ENCODE peak calls at places on chromosomes 13 and 19, in six cellular contexts. W, T, X, C, S and E are unnamed samples.

GRCh38 chr13:92143766-92144165 is 745.3 kb downstream of the GPC5 start:
- DNase-seq in X (no peak), S (no peak), C (no peak), T (no peak), W (no peak), E (no peak)

GRCh38 chr13:103358245-103358932 is 292.2 kb upstream of the SLC10A2 start:
- DNase-seq in X (no peak), C (no peak), T (no peak), S (no peak), W (no peak), E (no peak)

GRCh38 chr13:107835339-107836018 is 379.9 kb downstream of the LIG4 start:
- DNase-seq in W (no peak), C (peak; percentile 85), T (no peak), X (no peak), S (no peak), E (no peak)

GRCh38 chr19:928471-929259 is 2.8 kb downstream of the ARID3A start:
- DNase-seq in C (no peak), W (no peak), S (no peak), T (no peak), X (no peak), E (no peak)

GRCh38 chr19:15524781-15525180 is 16.5 kb downstream of the CYP4F22 start:
- DNase-seq in C (no peak), T (no peak), X (no peak), S (no peak), W (no peak), E (no peak)

GRCh38 chr13:32007494-32007893 is 24.1 kb upstream of the FRY start:
- DNase-seq in T (no peak), S (no peak), C (no peak), X (no peak), W (no peak), E (no peak)

GRCh38 chr13:108463365-108463764 is 166.0 kb upstream of the MYO16 start:
- DNase-seq in X (no peak), T (peak; percentile 4), S (no peak), C (peak; percentile 95), W (peak; percentile 68), E (no peak)

GRCh38 chr19:38692458-38693379 is 45.3 kb downstream of the ACTN4 start:
- DNase-seq in W (no peak), S (no peak), X (no peak), C (no peak), T (no peak), E (no peak)